ENCODE peak calls at places on chromosomes 3 and 15, in four cellular contexts. A is A549; B is CD8-positive, alpha-beta T cell; X is stomach. C is an unnamed sample.

GRCh38 chr3:171444291-171444690 is 15.9 kb downstream of the TNIK start:
- DNase-seq in A (no peak), B (no peak), X (no peak), C (no peak)

GRCh38 chr3:17555525-17555924 is 186.9 kb downstream of the TBC1D5 start:
- DNase-seq in A (no peak), B (no peak), X (no peak), C (no peak)

GRCh38 chr3:162670181-162670580 is 1173.6 kb downstream of the OTOL1 start:
- DNase-seq in A (no peak), B (no peak), X (no peak), C (no peak)

GRCh38 chr3:39757312-39757711 is 52.1 kb upstream of the MYRIP start:
- DNase-seq in A (no peak), B (no peak), X (no peak), C (no peak)

GRCh38 chr3:43319794-43320193 is 33.5 kb downstream of the SNRK start:
- DNase-seq in A (no peak), B (no peak), X (no peak), C (no peak)

GRCh38 chr15:38652998-38653397 is 88.4 kb upstream of the RASGRP1 start:
- DNase-seq in A (no peak), B (peak; percentile 86), X (no peak), C (peak; percentile 70)

GRCh38 chr3:100210777-100211145 is 50.0 kb upstream of the TBC1D23 start:
- DNase-seq in A (no peak), B (no peak), X (no peak), C (no peak)

GRCh38 chr3:69122398-69122797 is at the start of gene LMOD3:
- DNase-seq in A (no peak), B (no peak), X (no peak), C (no peak)

GRCh38 chr3:70064194-70064787 is 64.8 kb downstream of the SAMMSON start:
- DNase-seq in A (peak; percentile 4), B (no peak), X (no peak), C (no peak)

GRCh38 chr15:101027273-101027901 is 108.2 kb downstream of the LRRK1 start:
- DNase-seq in A (no peak), B (peak; percentile 32), X (peak; percentile 25), C (peak; percentile 6)

GRCh38 chr15:45653702-45654424 is 19.0 kb downstream of the SQOR start:
- DNase-seq in A (no peak), B (no peak), X (no peak), C (no peak)

GRCh38 chr3:60169755-60170154 is 1081.5 kb downstream of the FHIT start:
- DNase-seq in A (no peak), B (no peak), X (no peak), C (no peak)

GRCh38 chr3:66823010-66823399 is 175.1 kb upstream of the KBTBD8 start:
- DNase-seq in A (no peak), B (no peak), X (no peak), C (no peak)

GRCh38 chr15:91795281-91795680 is 58.2 kb upstream of the SLCO3A1 start:
- DNase-seq in A (no peak), B (no peak), X (no peak), C (no peak)

GRCh38 chr3:191361456-191361855 is 31.1 kb upstream of the UTS2B start:
- DNase-seq in A (no peak), B (no peak), X (no peak), C (no peak)

GRCh38 chr3:20935791-20936190 is 749.8 kb upstream of the SGO1 start:
- DNase-seq in A (no peak), B (no peak), X (no peak), C (no peak)

GRCh38 chr3:189502256-189502655 is 128.9 kb upstream of the TP63 start:
- DNase-seq in A (no peak), B (no peak), X (no peak), C (no peak)

GRCh38 chr3:140021269-140021668 is 86.3 kb downstream of the CLSTN2 start:
- DNase-seq in A (no peak), B (no peak), X (no peak), C (no peak)

GRCh38 chr3:168249539-168250414 is 154.1 kb upstream of the GOLIM4 start:
- DNase-seq in A (peak; percentile 34), B (no peak), X (peak; percentile 70), C (no peak)

GRCh38 chr3:207973-208372 is 11.4 kb downstream of the CHL1 start:
- DNase-seq in A (no peak), B (no peak), X (no peak), C (no peak)
- TF ChIP-seq CTCF in A (no peak), B (no peak), X (no peak), C (no peak)

GRCh38 chr3:7075901-7076300 is 215.0 kb downstream of the GRM7 start:
- DNase-seq in A (no peak), B (no peak), X (no peak), C (no peak)
- TF ChIP-seq CTCF in A (no peak), B (no peak), X (no peak), C (no peak)

DNA sequence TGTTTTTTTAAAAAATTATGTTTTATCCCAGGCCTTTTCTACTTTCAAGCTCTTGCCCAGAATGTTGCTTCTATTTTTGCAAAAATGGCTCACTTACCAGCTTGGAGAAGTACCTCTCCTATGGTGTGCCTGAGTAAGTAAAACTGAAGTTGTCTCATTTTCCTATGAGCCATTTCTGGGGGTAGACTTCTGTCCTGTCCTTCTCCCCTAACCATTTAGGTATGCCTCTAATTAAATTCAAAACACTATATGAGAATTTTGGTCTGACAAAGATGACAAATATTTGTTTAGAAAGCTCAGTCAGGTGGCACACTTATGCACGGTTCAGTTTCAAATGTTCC is 282.5 kb upstream of the ICE2 start:
- DNase-seq in A (no peak), B (no peak), X (no peak), C (no peak)
- TF ChIP-seq CTCF in A (no peak), B (no peak), X (no peak), C (no peak)

GRCh38 chr3:1346386-1346785 is 253.6 kb downstream of the CNTN6 start:
- DNase-seq in A (no peak), B (no peak), X (no peak), C (no peak)

GRCh38 chr3:1350885-1351284 is 258.1 kb downstream of the CNTN6 start:
- DNase-seq in A (no peak), B (no peak), X (no peak), C (no peak)

GRCh38 chr3:1348547-1348946 is 255.7 kb downstream of the CNTN6 start:
- DNase-seq in A (no peak), B (no peak), X (no peak), C (no peak)
- TF ChIP-seq CTCF in A (no peak), B (no peak), X (no peak), C (no peak)

GRCh38 chr3:36763850-36764703 is at the start of gene DCLK3:
- DNase-seq in A (no peak), B (no peak), X (no peak), C (no peak)
- TF ChIP-seq CTCF in A (no peak), B (no peak), X (no peak), C (no peak)

GRCh38 chr15:34610388-34610787 is 26.9 kb upstream of the GOLGA8B start:
- DNase-seq in A (peak; percentile 15), B (no peak), X (no peak), C (no peak)
- TF ChIP-seq CTCF in A (no peak), B (no peak), X (no peak), C (no peak)

DNA sequence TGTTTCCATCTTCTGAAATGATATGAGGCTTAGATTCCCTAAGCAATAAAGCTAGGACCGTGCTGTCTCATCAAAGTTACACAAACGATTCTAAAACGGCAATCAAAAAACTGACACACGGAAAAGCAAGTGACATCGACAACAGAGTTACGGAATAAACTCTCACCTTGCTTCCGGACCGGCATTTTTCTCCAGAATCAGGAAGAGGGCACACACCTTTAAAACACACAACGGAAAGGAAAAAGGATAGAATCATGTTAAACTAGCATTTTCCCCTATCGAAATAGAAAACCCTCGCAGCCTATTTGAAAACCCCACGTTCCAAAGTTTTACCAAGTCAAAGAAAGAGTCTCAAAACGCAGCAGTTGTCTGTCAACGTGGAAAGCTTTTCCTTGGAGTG is 1.4 kb downstream of the DLG1 start:
- DNase-seq in A (no peak), B (no peak), X (no peak), C (no peak)
- TF ChIP-seq CTCF in A (no peak), B (no peak), X (no peak), C (no peak)

GRCh38 chr15:57635300-57635944 is 43.7 kb downstream of the MYZAP start:
- DNase-seq in A (no peak), B (no peak), X (peak; percentile 63), C (no peak)
- TF ChIP-seq CTCF in A (no peak), B (no peak), X (no peak), C (no peak)